ENCODE peak calls at places on chromosomes 5 and 9, in five cellular contexts. One of them, this sample, is unnamed.

GRCh38 chr9:35717132-35717870 is 14.7 kb downstream of the TLN1 start:
- DNase-seq in GM23338: no peak
- DNase-seq in aorta: peak; percentile 47
- DNase-seq in lower lobe of right lung: no peak
- DNase-seq in CD8-positive, alpha-beta memory T cell: no peak
- DNase-seq in this sample: no peak

GRCh38 chr9:134301387-134302129 is 24.7 kb upstream of the RXRA start:
- DNase-seq in GM23338: no peak
- DNase-seq in aorta: peak; percentile 61
- DNase-seq in lower lobe of right lung: peak; percentile 29
- DNase-seq in CD8-positive, alpha-beta memory T cell: peak; percentile 82
- DNase-seq in this sample: no peak

GRCh38 chr5:112795944-112796678 is 58.4 kb downstream of the APC start:
- DNase-seq in GM23338: peak; percentile 25
- DNase-seq in aorta: no peak
- DNase-seq in lower lobe of right lung: no peak
- DNase-seq in CD8-positive, alpha-beta memory T cell: no peak
- DNase-seq in this sample: no peak

GRCh38 chr5:154308457-154309360 is 118.2 kb downstream of the GALNT10 start:
- DNase-seq in GM23338: no peak
- DNase-seq in aorta: no peak
- DNase-seq in lower lobe of right lung: no peak
- DNase-seq in CD8-positive, alpha-beta memory T cell: no peak
- DNase-seq in this sample: no peak

GRCh38 chr5:176447538-176447981 is 625 bp upstream of the FAF2 start:
- DNase-seq in GM23338: no peak
- DNase-seq in aorta: peak; percentile 86
- DNase-seq in lower lobe of right lung: no peak
- DNase-seq in CD8-positive, alpha-beta memory T cell: no peak
- DNase-seq in this sample: peak; percentile 75

GRCh38 chr5:16918156-16918555 is 17.9 kb downstream of the MYO10 start:
- DNase-seq in GM23338: no peak
- DNase-seq in aorta: no peak
- DNase-seq in lower lobe of right lung: no peak
- DNase-seq in CD8-positive, alpha-beta memory T cell: no peak
- DNase-seq in this sample: no peak

GRCh38 chr9:18447131-18447530 is 26.8 kb upstream of the ADAMTSL1 start:
- DNase-seq in GM23338: no peak
- DNase-seq in aorta: no peak
- DNase-seq in lower lobe of right lung: no peak
- DNase-seq in CD8-positive, alpha-beta memory T cell: no peak
- DNase-seq in this sample: no peak

GRCh38 chr9:110128664-110129329 is 79.2 kb downstream of the C9orf152 start:
- DNase-seq in GM23338: no peak
- DNase-seq in aorta: no peak
- DNase-seq in lower lobe of right lung: no peak
- DNase-seq in CD8-positive, alpha-beta memory T cell: no peak
- DNase-seq in this sample: no peak

GRCh38 chr9:73269430-73270101 is 117.9 kb downstream of the ANXA1 start:
- DNase-seq in GM23338: peak; percentile 61
- DNase-seq in aorta: no peak
- DNase-seq in lower lobe of right lung: no peak
- DNase-seq in CD8-positive, alpha-beta memory T cell: no peak
- DNase-seq in this sample: no peak

GRCh38 chr9:97272072-97272471 is 35.4 kb upstream of the CCDC180 start:
- DNase-seq in GM23338: no peak
- DNase-seq in aorta: no peak
- DNase-seq in lower lobe of right lung: no peak
- DNase-seq in CD8-positive, alpha-beta memory T cell: no peak
- DNase-seq in this sample: no peak

GRCh38 chr5:139804800-139805397 is 9.3 kb downstream of the PSD2 start:
- DNase-seq in GM23338: no peak
- DNase-seq in aorta: no peak
- DNase-seq in lower lobe of right lung: no peak
- DNase-seq in CD8-positive, alpha-beta memory T cell: peak; percentile 21
- DNase-seq in this sample: no peak

GRCh38 chr9:33942471-33943083 is 106.1 kb downstream of the UBAP2 start:
- DNase-seq in GM23338: no peak
- DNase-seq in aorta: no peak
- DNase-seq in lower lobe of right lung: no peak
- DNase-seq in CD8-positive, alpha-beta memory T cell: no peak
- DNase-seq in this sample: no peak

GRCh38 chr9:33943389-33943788 is 105.3 kb downstream of the UBAP2 start:
- DNase-seq in GM23338: no peak
- DNase-seq in aorta: no peak
- DNase-seq in lower lobe of right lung: no peak
- DNase-seq in CD8-positive, alpha-beta memory T cell: no peak
- DNase-seq in this sample: no peak

GRCh38 chr9:33950371-33950770 is 98.3 kb downstream of the UBAP2 start:
- DNase-seq in GM23338: no peak
- DNase-seq in aorta: no peak
- DNase-seq in lower lobe of right lung: no peak
- DNase-seq in CD8-positive, alpha-beta memory T cell: no peak
- DNase-seq in this sample: no peak

GRCh38 chr9:33952066-33952465 is 96.6 kb downstream of the UBAP2 start:
- DNase-seq in GM23338: no peak
- DNase-seq in aorta: no peak
- DNase-seq in lower lobe of right lung: no peak
- DNase-seq in CD8-positive, alpha-beta memory T cell: no peak
- DNase-seq in this sample: no peak

DNA sequence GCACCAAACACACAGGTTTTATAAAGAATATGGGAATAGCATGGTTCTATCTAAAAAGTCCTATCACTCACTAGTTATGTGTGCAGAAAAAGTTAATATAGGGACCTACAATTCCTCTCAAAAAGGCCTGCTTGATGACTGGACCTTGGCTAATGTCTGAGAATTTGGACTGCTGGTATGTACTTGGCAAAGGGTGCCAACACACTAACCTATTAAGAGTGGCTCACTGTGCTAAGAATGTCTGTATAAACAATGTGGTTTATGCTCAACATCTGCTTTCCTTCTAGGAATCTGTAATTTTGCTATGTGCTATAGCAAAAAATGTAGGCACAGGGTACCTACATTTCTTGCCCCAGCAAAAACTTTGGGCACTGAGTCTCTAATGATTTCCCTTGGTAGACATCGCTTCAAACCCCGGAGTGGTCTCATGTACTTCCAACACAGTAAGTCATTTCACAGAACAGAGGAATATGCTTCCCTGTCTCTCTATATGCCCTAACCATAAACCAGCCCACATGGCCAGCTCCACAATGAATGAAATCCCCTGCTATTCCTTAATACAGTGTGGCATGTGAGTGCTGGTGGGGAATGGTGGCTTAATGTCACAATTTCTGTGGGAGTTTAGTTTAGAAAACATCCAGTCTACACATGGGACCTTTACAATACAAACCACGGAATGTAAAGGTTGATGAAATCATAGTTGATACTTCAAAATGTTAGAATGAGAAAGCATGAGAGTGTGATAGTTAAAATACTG is 101.7 kb downstream of the UBAP2 start:
- DNase-seq in GM23338: no peak
- DNase-seq in aorta: no peak
- DNase-seq in lower lobe of right lung: no peak
- DNase-seq in CD8-positive, alpha-beta memory T cell: no peak
- DNase-seq in this sample: no peak
- H3K4me1 ChIP-seq in GM23338: no peaks in the 10 kb centered on the region
- H3K4me1 ChIP-seq in aorta: no peaks in the 10 kb centered on the region
- H3K4me1 ChIP-seq in lower lobe of right lung: no peaks in the 10 kb centered on the region
- H3K4me1 ChIP-seq in CD8-positive, alpha-beta memory T cell: no peaks in the 10 kb centered on the region
- H3K4me1 ChIP-seq in this sample: peaks cover 19% of the 10 kb centered on the region

GRCh38 chr5:126852104-126852531 is 75.2 kb downstream of the LMNB1 start:
- DNase-seq in GM23338: peak; percentile 43
- DNase-seq in aorta: no peak
- DNase-seq in lower lobe of right lung: no peak
- DNase-seq in CD8-positive, alpha-beta memory T cell: no peak
- DNase-seq in this sample: no peak
- H3K27ac ChIP-seq in GM23338: peak overlapping the region; percentile 93
- H3K27ac ChIP-seq in aorta: no peak overlapping the region
- H3K27ac ChIP-seq in lower lobe of right lung: peak overlapping the region; percentile 13
- H3K27ac ChIP-seq in CD8-positive, alpha-beta memory T cell: no peak overlapping the region
- H3K27ac ChIP-seq in this sample: no peak overlapping the region

GRCh38 chr5:141512390-141513020 is 23.6 kb downstream of the PCDHGC5 start:
- DNase-seq in GM23338: peak; percentile 98
- DNase-seq in aorta: peak; percentile 95
- DNase-seq in lower lobe of right lung: peak; percentile 91
- DNase-seq in CD8-positive, alpha-beta memory T cell: peak; percentile 88
- DNase-seq in this sample: no peak
- H3K4me1 ChIP-seq in GM23338: peaks cover 28% of the 10 kb centered on the region
- H3K4me1 ChIP-seq in aorta: peaks cover 14% of the 10 kb centered on the region
- H3K4me1 ChIP-seq in lower lobe of right lung: peaks cover 76% of the 10 kb centered on the region
- H3K4me1 ChIP-seq in CD8-positive, alpha-beta memory T cell: peaks cover 23% of the 10 kb centered on the region
- H3K4me1 ChIP-seq in this sample: peaks cover 47% of the 10 kb centered on the region

GRCh38 chr9:74887981-74888370 is 255 bp upstream of the TRPM6 start:
- DNase-seq in GM23338: no peak
- DNase-seq in aorta: no peak
- DNase-seq in lower lobe of right lung: no peak
- DNase-seq in CD8-positive, alpha-beta memory T cell: no peak
- DNase-seq in this sample: no peak

GRCh38 chr9:74887041-74887980 is at the start of gene TRPM6:
- DNase-seq in GM23338: peak; percentile 83
- DNase-seq in aorta: peak; percentile 92
- DNase-seq in lower lobe of right lung: peak; percentile 87
- DNase-seq in CD8-positive, alpha-beta memory T cell: no peak
- DNase-seq in this sample: peak; percentile 76
- H3K27ac ChIP-seq in GM23338: no peak within 1 kb of the TSS
- H3K27ac ChIP-seq in aorta: no peak within 1 kb of the TSS
- H3K27ac ChIP-seq in lower lobe of right lung: peak within 1 kb of the TSS; percentile 80
- H3K27ac ChIP-seq in CD8-positive, alpha-beta memory T cell: no peak within 1 kb of the TSS
- H3K27ac ChIP-seq in this sample: no peak within 1 kb of the TSS

DNA sequence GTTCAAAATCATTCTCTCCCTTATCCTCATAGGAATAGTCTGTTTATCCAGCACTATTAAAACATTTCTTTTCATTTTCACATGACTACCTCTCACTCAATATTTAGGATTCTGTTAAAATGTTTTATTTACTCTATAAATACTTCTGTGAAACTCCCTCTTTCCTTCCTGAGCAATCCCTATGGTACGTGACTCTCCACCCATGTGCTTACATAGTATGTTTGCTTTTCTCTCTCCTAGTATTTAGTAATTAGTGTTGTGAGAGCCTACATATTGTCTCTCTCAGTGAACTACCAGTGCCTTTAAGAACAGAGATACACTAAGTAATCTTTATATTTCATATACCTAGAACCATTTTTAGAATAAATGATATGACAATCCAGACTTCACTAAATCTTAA is 45.9 kb downstream of the PTPRD start:
- DNase-seq in GM23338: no peak
- DNase-seq in aorta: no peak
- DNase-seq in lower lobe of right lung: no peak
- DNase-seq in CD8-positive, alpha-beta memory T cell: no peak
- DNase-seq in this sample: no peak
- H3K4me1 ChIP-seq in GM23338: no peaks in the 10 kb centered on the region
- H3K4me1 ChIP-seq in aorta: no peaks in the 10 kb centered on the region
- H3K4me1 ChIP-seq in lower lobe of right lung: no peaks in the 10 kb centered on the region
- H3K4me1 ChIP-seq in CD8-positive, alpha-beta memory T cell: no peaks in the 10 kb centered on the region
- H3K4me1 ChIP-seq in this sample: peaks cover 19% of the 10 kb centered on the region

GRCh38 chr9:114282507-114282906 is 40.4 kb upstream of the ORM1 start:
- DNase-seq in GM23338: no peak
- DNase-seq in aorta: no peak
- DNase-seq in lower lobe of right lung: peak; percentile 15
- DNase-seq in CD8-positive, alpha-beta memory T cell: no peak
- DNase-seq in this sample: peak; percentile 19

GRCh38 chr9:114282926-114283325 is 40.0 kb upstream of the ORM1 start:
- DNase-seq in GM23338: no peak
- DNase-seq in aorta: peak; percentile 36
- DNase-seq in lower lobe of right lung: peak; percentile 6
- DNase-seq in CD8-positive, alpha-beta memory T cell: peak; percentile 49
- DNase-seq in this sample: peak; percentile 32

GRCh38 chr9:114281421-114282103 is 41.3 kb upstream of the ORM1 start:
- DNase-seq in GM23338: no peak
- DNase-seq in aorta: peak; percentile 76
- DNase-seq in lower lobe of right lung: peak; percentile 30
- DNase-seq in CD8-positive, alpha-beta memory T cell: peak; percentile 9
- DNase-seq in this sample: peak; percentile 30

GRCh38 chr9:114280636-114281315 is 42.1 kb upstream of the ORM1 start:
- DNase-seq in GM23338: no peak
- DNase-seq in aorta: peak; percentile 41
- DNase-seq in lower lobe of right lung: peak; percentile 24
- DNase-seq in CD8-positive, alpha-beta memory T cell: peak; percentile 12
- DNase-seq in this sample: peak; percentile 23

DNA sequence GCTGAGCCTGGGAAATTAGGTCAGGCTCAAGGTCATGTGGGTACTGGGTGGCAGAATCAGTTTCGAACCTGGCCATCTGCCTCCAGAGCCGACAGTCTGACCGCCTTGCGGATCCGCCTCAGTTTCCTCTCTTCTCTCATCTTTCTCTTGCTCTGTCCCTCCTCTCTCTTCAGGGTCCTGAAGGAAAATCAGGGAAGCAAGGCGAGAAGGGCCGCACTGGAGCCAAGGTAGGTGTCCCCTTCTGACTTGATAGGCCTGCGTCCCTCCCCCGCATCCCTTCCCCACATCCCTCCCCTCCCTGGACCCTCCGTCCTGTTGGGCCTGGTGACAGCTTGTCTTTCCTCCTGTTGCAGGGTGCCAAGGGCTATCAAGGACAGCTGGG is 40.8 kb upstream of the ORM1 start:
- DNase-seq in GM23338: no peak
- DNase-seq in aorta: peak; percentile 66
- DNase-seq in lower lobe of right lung: peak; percentile 34
- DNase-seq in CD8-positive, alpha-beta memory T cell: peak; percentile 30
- DNase-seq in this sample: peak; percentile 31
- H3K27ac ChIP-seq in GM23338: no peak overlapping the region
- H3K27ac ChIP-seq in aorta: no peak overlapping the region
- H3K27ac ChIP-seq in lower lobe of right lung: no peak overlapping the region
- H3K27ac ChIP-seq in CD8-positive, alpha-beta memory T cell: no peak overlapping the region
- H3K27ac ChIP-seq in this sample: peak overlapping the region; percentile 35

GRCh38 chr5:123717139-123717538 is 205.2 kb downstream of the CSNK1G3 start:
- DNase-seq in GM23338: no peak
- DNase-seq in aorta: no peak
- DNase-seq in lower lobe of right lung: no peak
- DNase-seq in CD8-positive, alpha-beta memory T cell: no peak
- DNase-seq in this sample: no peak
- H3K4me1 ChIP-seq in GM23338: no peaks in the 10 kb centered on the region
- H3K4me1 ChIP-seq in aorta: no peaks in the 10 kb centered on the region
- H3K4me1 ChIP-seq in lower lobe of right lung: no peaks in the 10 kb centered on the region
- H3K4me1 ChIP-seq in CD8-positive, alpha-beta memory T cell: no peaks in the 10 kb centered on the region
- H3K4me1 ChIP-seq in this sample: no peaks in the 10 kb centered on the region

GRCh38 chr5:179217956-179218355 is 127.3 kb downstream of the ADAMTS2 start:
- DNase-seq in GM23338: no peak
- DNase-seq in aorta: no peak
- DNase-seq in lower lobe of right lung: no peak
- DNase-seq in CD8-positive, alpha-beta memory T cell: no peak
- DNase-seq in this sample: no peak
- H3K27ac ChIP-seq in GM23338: no peak overlapping the region
- H3K27ac ChIP-seq in aorta: no peak overlapping the region
- H3K27ac ChIP-seq in lower lobe of right lung: no peak overlapping the region
- H3K27ac ChIP-seq in CD8-positive, alpha-beta memory T cell: no peak overlapping the region
- H3K27ac ChIP-seq in this sample: no peak overlapping the region

GRCh38 chr5:142320427-142320732 is 4.4 kb downstream of the SPRY4 start:
- DNase-seq in GM23338: no peak
- DNase-seq in aorta: no peak
- DNase-seq in lower lobe of right lung: no peak
- DNase-seq in CD8-positive, alpha-beta memory T cell: no peak
- DNase-seq in this sample: no peak
- H3K4me1 ChIP-seq in GM23338: peaks cover 65% of the 10 kb centered on the region
- H3K4me1 ChIP-seq in aorta: peaks cover 24% of the 10 kb centered on the region
- H3K4me1 ChIP-seq in lower lobe of right lung: peaks cover 88% of the 10 kb centered on the region
- H3K4me1 ChIP-seq in CD8-positive, alpha-beta memory T cell: peaks cover 30% of the 10 kb centered on the region
- H3K4me1 ChIP-seq in this sample: peaks cover 31% of the 10 kb centered on the region